ENCODE peak calls at places on chromosome 9, in five cellular contexts. Y is retinal pigment epithelial cell, I is keratinocyte, B is choroid plexus epithelial cell, A is SK-N-SH. X is an unnamed sample.

GRCh38 chr9:81969971-81970370 is 18.6 kb upstream of the SPATA31D1 start:
- DNase-seq in Y (no peak), I (no peak), B (no peak), A (no peak), X (peak; percentile 61)

GRCh38 chr9:32579706-32580331 is 6.9 kb upstream of the NDUFB6 start:
- DNase-seq in Y (no peak), I (peak; percentile 42), B (peak; percentile 77), A (peak; percentile 45), X (peak; percentile 75)

GRCh38 chr9:35112257-35113020 is 3.2 kb downstream of the ATOSB start:
- DNase-seq in Y (peak; percentile 43), I (no peak), B (peak; percentile 62), A (no peak), X (peak; percentile 88)

GRCh38 chr9:83138422-83139135 is 75.6 kb upstream of the RASEF start:
- DNase-seq in Y (no peak), I (no peak), B (no peak), A (no peak), X (no peak)

GRCh38 chr9:108434502-108434901 is 421.3 kb downstream of the ACTL7B start:
- DNase-seq in Y (no peak), I (no peak), B (peak; percentile 35), A (no peak), X (peak; percentile 18)

GRCh38 chr9:78221425-78221824 is 14.4 kb upstream of the CEP78 start:
- DNase-seq in Y (no peak), I (no peak), B (no peak), A (no peak), X (peak; percentile 28)

GRCh38 chr9:112241491-112241890 is 66.4 kb upstream of the SUSD1 start:
- DNase-seq in Y (no peak), I (no peak), B (peak; percentile 49), A (no peak), X (peak; percentile 22)

GRCh38 chr9:112556497-112557085 is 70.0 kb downstream of the KIAA1958 start:
- DNase-seq in Y (peak; percentile 61), I (no peak), B (peak; percentile 39), A (no peak), X (peak; percentile 12)

GRCh38 chr9:131885144-131885609 is 145.3 kb upstream of the RAPGEF1 start:
- DNase-seq in Y (no peak), I (no peak), B (no peak), A (peak; percentile 84), X (no peak)

GRCh38 chr9:125409637-125410521 is 148.3 kb downstream of the GAPVD1 start:
- DNase-seq in Y (no peak), I (no peak), B (peak; percentile 37), A (peak; percentile 79), X (no peak)

GRCh38 chr9:105890046-105890822 is 195.9 kb downstream of the TMEM38B start:
- DNase-seq in Y (no peak), I (no peak), B (peak; percentile 10), A (no peak), X (no peak)

GRCh38 chr9:35976726-35977125 is 18.8 kb upstream of the OR2S2 start:
- DNase-seq in Y (no peak), I (no peak), B (no peak), A (no peak), X (no peak)

GRCh38 chr9:115192280-115192679 is 74.3 kb upstream of the TNC start:
- DNase-seq in Y (no peak), I (no peak), B (no peak), A (no peak), X (no peak)

GRCh38 chr9:133505186-133505830 is 19.5 kb downstream of the MYMK start:
- DNase-seq in Y (no peak), I (no peak), B (no peak), A (peak; percentile 36), X (peak; percentile 36)

GRCh38 chr9:76592105-76593010 is 133.4 kb downstream of the GCNT1 start:
- DNase-seq in Y (no peak), I (no peak), B (peak; percentile 72), A (no peak), X (peak; percentile 67)

GRCh38 chr9:100999914-101000540 is 28.5 kb upstream of the PLPPR1 start:
- DNase-seq in Y (peak; percentile 60), I (no peak), B (no peak), A (no peak), X (no peak)

GRCh38 chr9:11011696-11012095 is 398.9 kb upstream of the PTPRD start:
- DNase-seq in Y (no peak), I (no peak), B (no peak), A (no peak), X (no peak)

GRCh38 chr9:89455356-89455824 is 42.5 kb downstream of the SEMA4D start:
- DNase-seq in Y (no peak), I (no peak), B (no peak), A (no peak), X (no peak)

GRCh38 chr9:35733109-35733541 is 659 bp downstream of the CREB3 start:
- DNase-seq in Y (no peak), I (peak; percentile 45), B (peak; percentile 85), A (peak; percentile 43), X (peak; percentile 57)

GRCh38 chr9:33446507-33447403 is 638 bp downstream of the AQP3 start:
- DNase-seq in Y (no peak), I (no peak), B (peak; percentile 40), A (peak; percentile 68), X (peak; percentile 10)

GRCh38 chr9:99055384-99055783 is 49.5 kb upstream of the TGFBR1 start:
- DNase-seq in Y (no peak), I (peak; percentile 66), B (no peak), A (no peak), X (peak; percentile 39)

GRCh38 chr9:88923653-88924284 is 67.5 kb upstream of the S1PR3 start:
- DNase-seq in Y (no peak), I (no peak), B (no peak), A (no peak), X (no peak)

GRCh38 chr9:127020036-127020435 is 102.4 kb downstream of the ANGPTL2 start:
- DNase-seq in Y (no peak), I (no peak), B (no peak), A (no peak), X (no peak)
- H3K4me3 ChIP-seq in Y (no peak overlapping the region), I (no peak overlapping the region), B (no peak overlapping the region), A (no peak overlapping the region), X (no peak overlapping the region)

GRCh38 chr9:113898596-113898995 is 22.5 kb downstream of the ZNF618 start:
- DNase-seq in Y (no peak), I (no peak), B (no peak), A (no peak), X (no peak)

GRCh38 chr9:113895526-113895925 is 19.4 kb downstream of the ZNF618 start:
- DNase-seq in Y (no peak), I (no peak), B (peak; percentile 45), A (no peak), X (no peak)

GRCh38 chr9:113899205-113899604 is 23.1 kb downstream of the ZNF618 start:
- DNase-seq in Y (no peak), I (no peak), B (no peak), A (no peak), X (no peak)

GRCh38 chr9:113896713-113897112 is 20.6 kb downstream of the ZNF618 start:
- DNase-seq in Y (no peak), I (no peak), B (no peak), A (no peak), X (no peak)

DNA sequence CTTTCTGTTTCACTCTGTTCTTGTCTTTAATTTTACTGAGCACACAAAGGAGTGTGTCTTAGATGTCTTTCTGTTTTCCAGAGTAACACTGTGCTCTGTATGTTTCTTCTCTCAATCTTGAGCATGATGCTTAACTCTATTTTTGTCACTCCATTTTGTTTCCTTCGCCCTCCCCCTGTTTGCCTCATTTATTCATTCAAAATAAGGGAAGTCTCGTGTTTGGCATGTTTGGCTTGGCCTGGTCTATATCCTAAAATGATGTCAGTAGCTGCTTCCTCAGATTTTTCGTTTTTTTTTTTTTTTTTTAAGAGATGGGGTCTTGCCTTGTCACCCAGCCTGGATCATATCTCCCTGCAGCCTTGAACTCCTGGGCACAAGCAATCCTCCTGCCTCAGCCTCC is 22.0 kb downstream of the ZNF618 start:
- DNase-seq in Y (no peak), I (no peak), B (no peak), A (no peak), X (no peak)
- TF ChIP-seq CTCF in Y (no peak), I (no peak), B (no peak), A (no peak), X (no peak)

GRCh38 chr9:2700398-2700797 is 16.9 kb upstream of the KCNV2 start:
- DNase-seq in Y (no peak), I (no peak), B (no peak), A (no peak), X (no peak)
- H3K4me3 ChIP-seq in Y (no peak overlapping the region), I (no peak overlapping the region), B (no peak overlapping the region), A (no peak overlapping the region), X (no peak overlapping the region)

GRCh38 chr9:5072871-5073270 is 87.8 kb downstream of the JAK2 start:
- DNase-seq in Y (no peak), I (no peak), B (no peak), A (no peak), X (no peak)

GRCh38 chr9:5073701-5074100 is 88.6 kb downstream of the JAK2 start:
- DNase-seq in Y (no peak), I (no peak), B (no peak), A (no peak), X (no peak)
- TF ChIP-seq CTCF in Y (no peak), I (no peak), B (no peak), A (no peak), X (no peak)

GRCh38 chr9:136695955-136696354 is 8.7 kb upstream of the AGPAT2 start:
- DNase-seq in Y (no peak), I (no peak), B (no peak), A (no peak), X (no peak)
- H3K4me3 ChIP-seq in Y (no peak overlapping the region), I (no peak overlapping the region), B (no peak overlapping the region), A (no peak overlapping the region), X (no peak overlapping the region)

DNA sequence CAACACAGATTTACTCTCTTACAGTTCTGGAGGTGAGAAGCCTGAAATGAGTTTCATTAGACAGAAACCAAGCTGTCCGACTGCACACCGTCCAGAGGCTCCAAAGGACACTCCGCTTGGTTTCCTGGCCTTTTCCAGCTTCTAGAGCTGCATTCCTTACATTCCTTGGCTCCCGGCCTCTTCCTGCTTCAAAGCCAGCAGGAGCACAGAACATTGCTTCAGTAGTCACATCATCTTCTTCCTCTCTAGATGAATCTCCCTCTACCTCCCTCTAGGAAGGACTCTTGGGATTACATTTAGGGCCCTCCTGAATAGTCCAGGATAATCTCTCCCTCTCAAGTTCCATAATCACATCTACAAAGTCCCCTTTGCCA is 213.3 kb downstream of the CDK5RAP2 start:
- DNase-seq in Y (peak; percentile 56), I (peak; percentile 13), B (peak; percentile 91), A (no peak), X (peak; percentile 93)
- TF ChIP-seq CTCF in Y (peak; percentile 52), I (peak; percentile 17), B (peak; percentile 61), A (peak; percentile 43), X (peak; percentile 62)